ENCODE peak calls at places on chromosomes 6 and 20, in four cellular contexts. O is GM12878, U is suprapubic skin, K is SJSA1. M is an unnamed sample.

GRCh38 chr20:62010551-62011402 is 54.9 kb downstream of the TAF4 start:
- DNase-seq in O (peak; percentile 7), U (no peak), K (peak; percentile 37), M (peak; percentile 67)

GRCh38 chr6:2764610-2765165 is 505 bp upstream of the WRNIP1 start:
- DNase-seq in U (peak; percentile 79), K (no peak), O (no peak), M (no peak)

GRCh38 chr20:47791084-47791599 is 5.9 kb upstream of the SULF2 start:
- DNase-seq in K (no peak), O (no peak), U (no peak), M (no peak)

GRCh38 chr20:4102381-4102780 is 87.0 kb upstream of the RNF24 start:
- DNase-seq in K (no peak), O (no peak), U (no peak), M (no peak)

GRCh38 chr6:95686858-95687257 is 109.5 kb downstream of the MANEA start:
- DNase-seq in K (no peak), O (no peak), U (no peak), M (no peak)

GRCh38 chr20:44909872-44910689 is at the start of gene PABPC1L:
- DNase-seq in K (peak; percentile 72), O (peak; percentile 13), U (no peak), M (peak; percentile 88)

GRCh38 chr6:132513821-132514545 is 1.1 kb upstream of the STX7 start:
- DNase-seq in U (no peak), O (no peak), K (no peak), M (no peak)

GRCh38 chr20:48826064-48826463 is 1.7 kb downstream of the PREX1 start:
- DNase-seq in U (no peak), K (no peak), O (no peak), M (no peak)

GRCh38 chr6:10460096-10460495 is 45.2 kb upstream of the TFAP2A start:
- DNase-seq in U (no peak), K (no peak), O (peak; percentile 82), M (no peak)

GRCh38 chr6:124989136-124989983 is 27.1 kb downstream of the RNF217 start:
- DNase-seq in U (no peak), K (peak; percentile 55), O (no peak), M (no peak)

GRCh38 chr20:45670139-45670538 is at the start of gene WFDC11:
- DNase-seq in K (no peak), O (no peak), U (no peak), M (no peak)

GRCh38 chr6:131795366-131795765 is 12.5 kb upstream of the ENPP1 start:
- DNase-seq in O (no peak), K (no peak), U (no peak), M (no peak)

GRCh38 chr6:13098808-13099570 is 229.3 kb downstream of the TBC1D7 start:
- DNase-seq in U (no peak), K (no peak), O (no peak), M (no peak)

GRCh38 chr6:90160013-90160412 is 136.6 kb downstream of the BACH2 start:
- DNase-seq in K (no peak), O (no peak), U (no peak), M (no peak)

GRCh38 chr6:84763397-84764331 is 734 bp downstream of the TBX18 start:
- DNase-seq in U (peak; percentile 89), K (peak; percentile 94), O (no peak), M (peak; percentile 93)

GRCh38 chr6:105359419-105360366 is 43.2 kb downstream of the PREP start:
- DNase-seq in U (no peak), K (peak; percentile 62), O (no peak), M (no peak)

GRCh38 chr6:37242429-37243052 is 15.0 kb upstream of the TBC1D22B start:
- DNase-seq in O (no peak), K (peak; percentile 98), U (no peak), M (peak; percentile 78)

GRCh38 chr6:35161776-35162607 is 20.9 kb upstream of the TCP11 start:
- DNase-seq in U (peak; percentile 60), K (no peak), O (no peak), M (no peak)

GRCh38 chr20:33443512-33444239 is at the start of gene SNTA1:
- DNase-seq in K (peak; percentile 74), U (peak; percentile 95), O (no peak), M (peak; percentile 97)

GRCh38 chr6:106360410-106360988 is at the start of gene CRYBG1:
- DNase-seq in O (no peak), K (peak; percentile 37), U (peak; percentile 81), M (peak; percentile 79)

GRCh38 chr6:51768087-51768486 is 319.3 kb downstream of the PKHD1 start:
- DNase-seq in O (no peak), K (no peak), U (no peak), M (no peak)

GRCh38 chr6:70673601-70674000 is 5.9 kb downstream of the SMAP1 start:
- DNase-seq in K (peak; percentile 18), U (no peak), O (no peak), M (no peak)

GRCh38 chr6:109455502-109456282 is at the start of gene MICAL1:
- DNase-seq in U (peak; percentile 89), K (peak; percentile 79), O (peak; percentile 45), M (peak; percentile 84)

GRCh38 chr6:13194852-13195251 is 133.5 kb downstream of the TBC1D7 start:
- DNase-seq in K (peak; percentile 22), O (no peak), U (no peak), M (no peak)

GRCh38 chr20:63519765-63520593 is 586 bp upstream of the PPDPF start:
- DNase-seq in O (no peak), K (peak; percentile 80), U (peak; percentile 92), M (peak; percentile 89)

GRCh38 chr20:62707981-62708521 is 585 bp upstream of the NTSR1 start:
- DNase-seq in O (no peak), U (no peak), K (no peak), M (no peak)

GRCh38 chr6:111750753-111751684 is 122.2 kb downstream of the FYN start:
- DNase-seq in U (no peak), K (peak; percentile 55), O (no peak), M (no peak)

GRCh38 chr6:21046276-21046675 is 512.0 kb downstream of the CDKAL1 start:
- DNase-seq in U (no peak), K (no peak), O (no peak), M (no peak)

GRCh38 chr6:131924881-131925474 is 26.2 kb downstream of the CCN2 start:
- DNase-seq in U (no peak), K (peak; percentile 67), O (no peak), M (no peak)

GRCh38 chr6:157562997-157563396 is 182.0 kb downstream of the ZDHHC14 start:
- DNase-seq in K (no peak), O (no peak), U (no peak), M (no peak)

GRCh38 chr20:37334450-37334849 is 11.5 kb upstream of the SRC start:
- DNase-seq in O (no peak), K (no peak), U (no peak), M (peak; percentile 8)

GRCh38 chr20:37333848-37334318 is 12.1 kb upstream of the SRC start:
- DNase-seq in U (no peak), O (no peak), K (no peak), M (peak; percentile 66)

GRCh38 chr20:37337208-37337955 is 8.6 kb upstream of the SRC start:
- DNase-seq in K (no peak), O (no peak), U (no peak), M (peak; percentile 28)

GRCh38 chr20:37336369-37337207 is 9.4 kb upstream of the SRC start:
- DNase-seq in K (no peak), O (peak; percentile 94), U (no peak), M (peak; percentile 75)

GRCh38 chr20:37335642-37336368 is 10.1 kb upstream of the SRC start:
- DNase-seq in U (no peak), K (no peak), O (no peak), M (peak; percentile 60)
- H3K4me1 ChIP-seq in U (peaks cover 26% of the 10 kb centered on the region), K (peaks cover 7% of the 10 kb centered on the region), O (peaks cover 38% of the 10 kb centered on the region), M (no peaks in the 10 kb centered on the region)

GRCh38 chr20:2133318-2134183 is 31.9 kb downstream of the STK35 start:
- DNase-seq in K (no peak), U (no peak), O (peak; percentile 16), M (peak; percentile 78)
- H3K4me3 ChIP-seq in K (no peak overlapping the region), U (no peak overlapping the region), O (no peak overlapping the region), M (no peak overlapping the region)

GRCh38 chr20:8216375-8217200 is 84.5 kb downstream of the PLCB1 start:
- DNase-seq in U (no peak), O (no peak), K (no peak), M (no peak)

GRCh38 chr20:8215516-8215915 is 83.5 kb downstream of the PLCB1 start:
- DNase-seq in K (no peak), O (no peak), U (no peak), M (no peak)

GRCh38 chr20:8212286-8212685 is 80.2 kb downstream of the PLCB1 start:
- DNase-seq in O (no peak), U (no peak), K (peak; percentile 15), M (no peak)

GRCh38 chr20:8213270-8213669 is 81.2 kb downstream of the PLCB1 start:
- DNase-seq in O (no peak), U (no peak), K (no peak), M (no peak)

GRCh38 chr20:8213831-8214587 is 81.9 kb downstream of the PLCB1 start:
- DNase-seq in O (peak; percentile 47), K (no peak), U (no peak), M (no peak)
- H3K36me3 ChIP-seq in O (no peaks in the 10 kb centered on the region), K (no peaks in the 10 kb centered on the region), U (no peaks in the 10 kb centered on the region), M (no peaks in the 10 kb centered on the region)

GRCh38 chr6:166237611-166238010 is 70.0 kb upstream of the TBXT start:
- DNase-seq in U (no peak), O (no peak), K (no peak), M (no peak)

GRCh38 chr6:166241974-166242373 is 66.2 kb downstream of the PRR18 start:
- DNase-seq in K (no peak), U (no peak), O (no peak), M (no peak)

GRCh38 chr6:166235666-166236292 is 68.1 kb upstream of the TBXT start:
- DNase-seq in K (no peak), U (no peak), O (no peak), M (no peak)

GRCh38 chr6:166240889-166241288 is 67.3 kb downstream of the PRR18 start:
- DNase-seq in O (no peak), U (no peak), K (no peak), M (no peak)

DNA sequence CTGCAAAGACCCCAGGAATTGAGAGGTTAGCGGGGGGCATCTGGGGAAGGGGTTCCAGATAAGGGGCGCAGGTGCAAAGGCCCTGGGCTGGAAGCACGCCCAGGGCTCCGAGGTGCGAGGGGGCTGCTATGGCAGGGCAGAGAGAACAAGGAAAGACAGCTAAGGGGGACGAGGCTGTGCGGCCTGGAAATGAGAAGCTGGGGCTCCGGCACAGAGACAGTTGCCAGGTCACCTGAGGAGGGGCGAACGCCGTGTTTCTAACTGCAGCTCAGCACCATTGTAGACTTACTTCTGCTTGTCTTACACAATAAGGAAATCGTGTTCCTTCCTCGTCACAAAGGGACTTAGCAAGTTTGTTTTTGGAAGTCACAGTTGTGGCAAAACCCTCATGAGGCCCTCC is 68.9 kb upstream of the TBXT start:
- DNase-seq in U (no peak), O (no peak), K (no peak), M (no peak)
- H3K4me1 ChIP-seq in U (no peaks in the 10 kb centered on the region), O (no peaks in the 10 kb centered on the region), K (peaks cover 7% of the 10 kb centered on the region), M (no peaks in the 10 kb centered on the region)

DNA sequence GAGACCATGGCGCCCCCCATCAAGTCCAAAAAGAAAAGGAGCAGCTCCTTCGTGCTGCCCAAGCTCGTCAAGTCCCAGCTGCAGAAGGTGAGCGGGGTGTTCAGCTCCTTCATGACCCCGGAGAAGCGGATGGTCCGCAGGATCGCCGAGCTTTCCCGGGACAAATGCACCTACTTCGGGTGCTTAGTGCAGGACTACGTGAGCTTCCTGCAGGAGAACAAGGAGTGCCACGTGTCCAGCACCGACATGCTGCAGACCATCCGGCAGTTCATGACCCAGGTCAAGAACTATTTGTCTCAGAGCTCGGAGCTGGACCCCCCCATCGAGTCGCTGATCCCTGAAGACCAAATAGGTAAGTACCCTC is 41.7 kb upstream of the NAA20 start:
- DNase-seq in K (no peak), U (no peak), O (no peak), M (no peak)
- H3K4me3 ChIP-seq in K (peak overlapping the region; percentile 55), U (peak overlapping the region; percentile 65), O (no peak overlapping the region), M (peak overlapping the region; percentile 35)

GRCh38 chr20:5774438-5774837 is 24.2 kb downstream of the SHLD1 start:
- DNase-seq in U (no peak), O (no peak), K (no peak), M (no peak)
- H3K36me3 ChIP-seq in U (peaks cover 19% of the 10 kb centered on the region), O (peaks cover 6% of the 10 kb centered on the region), K (no peaks in the 10 kb centered on the region), M (no peaks in the 10 kb centered on the region)

M was measured in aorta.